ENCODE peak calls at places on chromosomes 4 and X, in four cellular contexts. One of them, this sample, is unnamed.

GRCh38 chrX:40097101-40097491 is 662 bp downstream of the BCOR start:
- DNase-seq in neural crest cell: no peak
- DNase-seq in fibroblast of the aortic adventitia: no peak
- DNase-seq in cardiac muscle cell: peak
- DNase-seq in this sample: no peak

GRCh38 chr4:54647070-54647469 is 10.7 kb upstream of the KIT start:
- DNase-seq in neural crest cell: no peak
- DNase-seq in fibroblast of the aortic adventitia: no peak
- DNase-seq in cardiac muscle cell: no peak
- DNase-seq in this sample: no peak

GRCh38 chr4:82780398-82781231 is 18.0 kb downstream of the SCD5 start:
- DNase-seq in neural crest cell: no peak
- DNase-seq in fibroblast of the aortic adventitia: peak
- DNase-seq in cardiac muscle cell: peak
- DNase-seq in this sample: no peak

GRCh38 chrX:109774706-109775105 is 41.6 kb upstream of the ACSL4 start:
- DNase-seq in neural crest cell: no peak
- DNase-seq in fibroblast of the aortic adventitia: peak
- DNase-seq in cardiac muscle cell: peak
- DNase-seq in this sample: no peak

GRCh38 chrX:48590203-48591103 is 6.8 kb upstream of the WDR13 start:
- DNase-seq in neural crest cell: no peak
- DNase-seq in fibroblast of the aortic adventitia: no peak
- DNase-seq in cardiac muscle cell: peak
- DNase-seq in this sample: no peak

GRCh38 chrX:124902953-124903352 is 416.7 kb upstream of the TEX13C start:
- DNase-seq in neural crest cell: no peak
- DNase-seq in fibroblast of the aortic adventitia: no peak
- DNase-seq in cardiac muscle cell: no peak
- DNase-seq in this sample: no peak

GRCh38 chrX:14903891-14904290 is 30.7 kb downstream of the MOSPD2 start:
- DNase-seq in neural crest cell: no peak
- DNase-seq in fibroblast of the aortic adventitia: peak
- DNase-seq in cardiac muscle cell: no peak
- DNase-seq in this sample: no peak

GRCh38 chr4:147811878-147812277 is 80.0 kb downstream of the ARHGAP10 start:
- DNase-seq in neural crest cell: no peak
- DNase-seq in fibroblast of the aortic adventitia: no peak
- DNase-seq in cardiac muscle cell: no peak
- DNase-seq in this sample: no peak

GRCh38 chr4:138899999-138900398 is 115.6 kb upstream of the NOCT start:
- DNase-seq in neural crest cell: no peak
- DNase-seq in fibroblast of the aortic adventitia: no peak
- DNase-seq in cardiac muscle cell: no peak
- DNase-seq in this sample: no peak

GRCh38 chr4:125313497-125313896 is 1.3 kb upstream of the FAT4 start:
- DNase-seq in neural crest cell: peak
- DNase-seq in fibroblast of the aortic adventitia: peak
- DNase-seq in cardiac muscle cell: peak
- DNase-seq in this sample: peak

GRCh38 chr4:107153956-107154355 is 117.8 kb upstream of the DKK2 start:
- DNase-seq in neural crest cell: no peak
- DNase-seq in fibroblast of the aortic adventitia: no peak
- DNase-seq in cardiac muscle cell: no peak
- DNase-seq in this sample: no peak

GRCh38 chr4:30620711-30621110 is 99.5 kb upstream of the PCDH7 start:
- DNase-seq in neural crest cell: no peak
- DNase-seq in fibroblast of the aortic adventitia: no peak
- DNase-seq in cardiac muscle cell: no peak
- DNase-seq in this sample: no peak

GRCh38 chr4:38745881-38746280 is 36.9 kb downstream of the TLR10 start:
- DNase-seq in neural crest cell: no peak
- DNase-seq in fibroblast of the aortic adventitia: no peak
- DNase-seq in cardiac muscle cell: no peak
- DNase-seq in this sample: no peak

GRCh38 chr4:125704726-125705125 is 390.0 kb downstream of the FAT4 start:
- DNase-seq in neural crest cell: no peak
- DNase-seq in fibroblast of the aortic adventitia: peak
- DNase-seq in cardiac muscle cell: peak
- DNase-seq in this sample: no peak

GRCh38 chr4:107825072-107825789 is 499 bp downstream of the SGMS2 start:
- DNase-seq in neural crest cell: peak
- DNase-seq in fibroblast of the aortic adventitia: peak
- DNase-seq in cardiac muscle cell: peak
- DNase-seq in this sample: peak

GRCh38 chrX:55867254-55867653 is 149.7 kb downstream of the RRAGB start:
- DNase-seq in neural crest cell: no peak
- DNase-seq in fibroblast of the aortic adventitia: peak
- DNase-seq in cardiac muscle cell: peak
- DNase-seq in this sample: no peak

GRCh38 chr4:110287130-110287529 is 88.7 kb upstream of the ELOVL6 start:
- DNase-seq in neural crest cell: no peak
- DNase-seq in fibroblast of the aortic adventitia: peak
- DNase-seq in cardiac muscle cell: peak
- DNase-seq in this sample: no peak

GRCh38 chrX:123481908-123482873 is 250.7 kb downstream of the THOC2 start:
- DNase-seq in neural crest cell: no peak
- DNase-seq in fibroblast of the aortic adventitia: peak
- DNase-seq in cardiac muscle cell: peak
- DNase-seq in this sample: no peak

GRCh38 chr4:38663021-38663800 is 788 bp upstream of the KLF3 start:
- DNase-seq in neural crest cell: peak
- DNase-seq in fibroblast of the aortic adventitia: peak
- DNase-seq in cardiac muscle cell: peak
- DNase-seq in this sample: peak

DNA sequence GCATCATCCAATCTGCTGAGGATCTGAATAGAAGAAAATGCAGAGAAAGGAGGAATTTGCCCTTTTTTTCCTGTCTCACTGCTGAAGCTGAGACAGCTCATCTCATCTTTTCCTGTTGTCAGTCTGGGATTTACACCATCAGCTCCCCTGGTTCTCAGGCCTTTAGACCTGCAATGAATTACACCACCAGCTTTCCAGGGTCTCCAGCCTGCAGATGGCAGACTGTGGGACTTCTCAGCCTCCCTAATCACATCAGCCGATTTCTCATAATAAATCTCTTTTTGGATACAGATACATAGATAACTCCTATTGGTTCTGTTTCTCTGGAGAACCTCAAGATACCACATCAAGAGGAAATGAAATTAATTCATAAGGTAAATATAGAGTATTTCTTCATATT is 134.6 kb upstream of the MAB21L2 start:
- DNase-seq in neural crest cell: no peak
- DNase-seq in fibroblast of the aortic adventitia: no peak
- DNase-seq in cardiac muscle cell: no peak
- DNase-seq in this sample: no peak
- TF ChIP-seq CTCF in neural crest cell: no peak
- TF ChIP-seq CTCF in fibroblast of the aortic adventitia: no peak
- TF ChIP-seq CTCF in cardiac muscle cell: no peak
- TF ChIP-seq CTCF in this sample: no peak

DNA sequence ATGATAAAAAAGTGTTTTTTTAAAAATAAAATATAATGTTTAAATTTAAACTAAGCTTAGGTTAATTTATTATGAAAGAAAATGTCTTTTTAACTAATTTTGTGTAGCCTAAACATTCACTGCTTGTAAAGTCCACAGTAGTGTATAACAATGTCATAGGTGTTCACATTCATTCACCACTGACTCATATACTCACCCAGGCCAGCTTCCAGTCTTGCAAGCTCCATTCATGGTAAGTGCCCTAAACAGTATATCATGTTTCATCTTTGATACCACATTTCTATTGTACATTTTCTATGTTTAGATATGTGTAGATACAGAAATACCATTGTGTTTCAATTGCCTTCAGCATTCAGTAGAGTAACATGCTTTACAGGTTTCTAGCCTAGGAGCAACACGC is 530.3 kb downstream of the EPHA5 start:
- DNase-seq in neural crest cell: no peak
- DNase-seq in fibroblast of the aortic adventitia: no peak
- DNase-seq in cardiac muscle cell: no peak
- DNase-seq in this sample: no peak
- TF ChIP-seq CTCF in neural crest cell: no peak
- TF ChIP-seq CTCF in fibroblast of the aortic adventitia: no peak
- TF ChIP-seq CTCF in cardiac muscle cell: no peak
- TF ChIP-seq CTCF in this sample: no peak

GRCh38 chrX:53669258-53669657 is 17.3 kb downstream of the HUWE1 start:
- DNase-seq in neural crest cell: no peak
- DNase-seq in fibroblast of the aortic adventitia: no peak
- DNase-seq in cardiac muscle cell: no peak
- DNase-seq in this sample: no peak
- TF ChIP-seq CTCF in neural crest cell: no peak
- TF ChIP-seq CTCF in fibroblast of the aortic adventitia: no peak
- TF ChIP-seq CTCF in cardiac muscle cell: no peak
- TF ChIP-seq CTCF in this sample: no peak

DNA sequence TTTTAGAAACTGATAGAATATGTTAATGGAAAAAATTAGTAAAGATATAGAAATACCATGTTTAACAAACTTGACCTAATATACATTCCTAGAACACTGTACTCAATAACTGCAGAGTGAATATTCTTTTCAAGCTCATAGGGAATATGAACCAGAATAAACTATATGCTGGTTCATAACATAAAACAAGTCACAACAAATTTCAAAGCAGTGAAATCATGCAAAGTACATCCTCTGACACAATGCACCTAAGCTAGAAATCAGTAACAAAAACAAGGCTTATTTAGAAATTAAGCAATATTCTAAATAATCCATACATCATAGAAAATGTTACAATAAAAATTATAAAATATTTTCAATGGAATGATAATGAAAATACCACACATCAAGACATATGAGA is 9.2 kb upstream of the SEPSECS start:
- DNase-seq in neural crest cell: no peak
- DNase-seq in fibroblast of the aortic adventitia: no peak
- DNase-seq in cardiac muscle cell: no peak
- DNase-seq in this sample: no peak
- TF ChIP-seq CTCF in neural crest cell: no peak
- TF ChIP-seq CTCF in fibroblast of the aortic adventitia: no peak
- TF ChIP-seq CTCF in cardiac muscle cell: no peak
- TF ChIP-seq CTCF in this sample: no peak

GRCh38 chr4:6910340-6910959 is 824 bp downstream of the TBC1D14 start:
- DNase-seq in neural crest cell: no peak
- DNase-seq in fibroblast of the aortic adventitia: no peak
- DNase-seq in cardiac muscle cell: no peak
- DNase-seq in this sample: no peak
- TF ChIP-seq CTCF in neural crest cell: peak
- TF ChIP-seq CTCF in fibroblast of the aortic adventitia: no peak
- TF ChIP-seq CTCF in cardiac muscle cell: peak
- TF ChIP-seq CTCF in this sample: peak

DNA sequence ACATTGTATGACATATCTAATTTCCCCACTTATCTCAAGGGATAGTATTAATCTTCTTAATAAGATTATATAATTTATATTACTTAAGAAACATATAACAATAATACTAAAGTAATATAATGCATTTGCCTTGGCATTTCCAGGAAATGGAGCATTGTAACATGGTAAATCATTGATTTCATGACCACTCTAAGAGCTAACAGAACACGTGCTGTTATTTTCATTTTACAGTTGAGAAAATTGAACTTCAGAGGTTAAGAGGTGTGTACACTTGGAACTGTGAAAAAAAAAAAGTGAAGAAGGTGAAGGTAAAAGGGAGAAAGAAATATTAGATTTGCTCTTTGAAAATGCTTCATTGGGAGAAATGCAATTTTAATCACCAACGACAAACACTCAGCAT is 522.6 kb downstream of the IL15 start:
- DNase-seq in neural crest cell: no peak
- DNase-seq in fibroblast of the aortic adventitia: no peak
- DNase-seq in cardiac muscle cell: no peak
- DNase-seq in this sample: no peak
- TF ChIP-seq CTCF in neural crest cell: no peak
- TF ChIP-seq CTCF in fibroblast of the aortic adventitia: no peak
- TF ChIP-seq CTCF in cardiac muscle cell: no peak
- TF ChIP-seq CTCF in this sample: no peak

GRCh38 chr4:176792348-176793059 is at the start of gene VEGFC:
- DNase-seq in neural crest cell: peak
- DNase-seq in fibroblast of the aortic adventitia: peak
- DNase-seq in cardiac muscle cell: peak
- DNase-seq in this sample: peak
- TF ChIP-seq CTCF in neural crest cell: peak
- TF ChIP-seq CTCF in fibroblast of the aortic adventitia: no peak
- TF ChIP-seq CTCF in cardiac muscle cell: no peak
- TF ChIP-seq CTCF in this sample: peak

GRCh38 chrX:68343551-68343950 is 89.7 kb downstream of the OPHN1 start:
- DNase-seq in neural crest cell: no peak
- DNase-seq in fibroblast of the aortic adventitia: no peak
- DNase-seq in cardiac muscle cell: no peak
- DNase-seq in this sample: no peak
- TF ChIP-seq CTCF in neural crest cell: no peak
- TF ChIP-seq CTCF in fibroblast of the aortic adventitia: no peak
- TF ChIP-seq CTCF in cardiac muscle cell: no peak
- TF ChIP-seq CTCF in this sample: no peak

GRCh38 chrX:103918050-103918449 is 44.4 kb upstream of the TMSB15B start:
- DNase-seq in neural crest cell: peak
- DNase-seq in fibroblast of the aortic adventitia: peak
- DNase-seq in cardiac muscle cell: peak
- DNase-seq in this sample: no peak

GRCh38 chrX:103913356-103914020 is 48.9 kb upstream of the TMSB15B start:
- DNase-seq in neural crest cell: no peak
- DNase-seq in fibroblast of the aortic adventitia: no peak
- DNase-seq in cardiac muscle cell: peak
- DNase-seq in this sample: no peak

GRCh38 chrX:103918584-103919335 is 43.7 kb upstream of the TMSB15B start:
- DNase-seq in neural crest cell: peak
- DNase-seq in fibroblast of the aortic adventitia: peak
- DNase-seq in cardiac muscle cell: peak
- DNase-seq in this sample: peak

GRCh38 chrX:103919336-103919682 is 43.1 kb upstream of the TMSB15B start:
- DNase-seq in neural crest cell: no peak
- DNase-seq in fibroblast of the aortic adventitia: peak
- DNase-seq in cardiac muscle cell: peak
- DNase-seq in this sample: no peak
- TF ChIP-seq CTCF in neural crest cell: peak
- TF ChIP-seq CTCF in fibroblast of the aortic adventitia: peak
- TF ChIP-seq CTCF in cardiac muscle cell: peak
- TF ChIP-seq CTCF in this sample: peak